ENCODE peak calls at places on chromosomes 3 and 15, in four cellular contexts. One of them, this sample, is unnamed.

GRCh38 chr3:121175083-121175482 is 267.1 kb downstream of the STXBP5L start:
- DNase-seq in epithelial cell of esophagus: no peak
- DNase-seq in stimulated activated CD4-positive, alpha-beta T cell treated with anti-CD3 and anti-CD28 coated beads, Interleukin-1b, Interleukin-23, amount 100 ng/mL, for 4 hours: no peak
- DNase-seq in cardiac fibroblast: no peak
- DNase-seq in this sample: no peak

GRCh38 chr15:84057714-84058331 is 177.8 kb upstream of the GOLGA6L4 start:
- DNase-seq in epithelial cell of esophagus: peak
- DNase-seq in stimulated activated CD4-positive, alpha-beta T cell treated with anti-CD3 and anti-CD28 coated beads, Interleukin-1b, Interleukin-23, amount 100 ng/mL, for 4 hours: no peak
- DNase-seq in cardiac fibroblast: peak
- DNase-seq in this sample: no peak

GRCh38 chr15:69159805-69160140 is 662 bp upstream of the GLCE start:
- DNase-seq in epithelial cell of esophagus: no peak
- DNase-seq in stimulated activated CD4-positive, alpha-beta T cell treated with anti-CD3 and anti-CD28 coated beads, Interleukin-1b, Interleukin-23, amount 100 ng/mL, for 4 hours: no peak
- DNase-seq in cardiac fibroblast: no peak
- DNase-seq in this sample: no peak

GRCh38 chr3:42712716-42713372 is 10.2 kb upstream of the HHATL start:
- DNase-seq in epithelial cell of esophagus: no peak
- DNase-seq in stimulated activated CD4-positive, alpha-beta T cell treated with anti-CD3 and anti-CD28 coated beads, Interleukin-1b, Interleukin-23, amount 100 ng/mL, for 4 hours: no peak
- DNase-seq in cardiac fibroblast: no peak
- DNase-seq in this sample: no peak

GRCh38 chr3:111227216-111227615 is 155.6 kb downstream of the NECTIN3 start:
- DNase-seq in epithelial cell of esophagus: peak
- DNase-seq in stimulated activated CD4-positive, alpha-beta T cell treated with anti-CD3 and anti-CD28 coated beads, Interleukin-1b, Interleukin-23, amount 100 ng/mL, for 4 hours: no peak
- DNase-seq in cardiac fibroblast: peak
- DNase-seq in this sample: no peak

GRCh38 chr3:186790261-186790981 is 7.0 kb downstream of the EIF4A2 start:
- DNase-seq in epithelial cell of esophagus: peak
- DNase-seq in stimulated activated CD4-positive, alpha-beta T cell treated with anti-CD3 and anti-CD28 coated beads, Interleukin-1b, Interleukin-23, amount 100 ng/mL, for 4 hours: peak
- DNase-seq in cardiac fibroblast: peak
- DNase-seq in this sample: no peak

GRCh38 chr15:76339302-76340197 is 3.0 kb downstream of the ISL2 start:
- DNase-seq in epithelial cell of esophagus: no peak
- DNase-seq in stimulated activated CD4-positive, alpha-beta T cell treated with anti-CD3 and anti-CD28 coated beads, Interleukin-1b, Interleukin-23, amount 100 ng/mL, for 4 hours: no peak
- DNase-seq in cardiac fibroblast: peak
- DNase-seq in this sample: no peak

GRCh38 chr3:63141-63845 is 133.3 kb upstream of the CHL1 start:
- DNase-seq in epithelial cell of esophagus: peak
- DNase-seq in stimulated activated CD4-positive, alpha-beta T cell treated with anti-CD3 and anti-CD28 coated beads, Interleukin-1b, Interleukin-23, amount 100 ng/mL, for 4 hours: no peak
- DNase-seq in cardiac fibroblast: no peak
- DNase-seq in this sample: no peak

GRCh38 chr3:116757310-116757709 is 47.7 kb downstream of the TUSC7 start:
- DNase-seq in epithelial cell of esophagus: no peak
- DNase-seq in stimulated activated CD4-positive, alpha-beta T cell treated with anti-CD3 and anti-CD28 coated beads, Interleukin-1b, Interleukin-23, amount 100 ng/mL, for 4 hours: no peak
- DNase-seq in cardiac fibroblast: no peak
- DNase-seq in this sample: no peak

GRCh38 chr3:71723452-71724170 is 1.6 kb downstream of the EIF4E3 start:
- DNase-seq in epithelial cell of esophagus: no peak
- DNase-seq in stimulated activated CD4-positive, alpha-beta T cell treated with anti-CD3 and anti-CD28 coated beads, Interleukin-1b, Interleukin-23, amount 100 ng/mL, for 4 hours: no peak
- DNase-seq in cardiac fibroblast: no peak
- DNase-seq in this sample: no peak

GRCh38 chr3:33063651-33064051 is 33.3 kb downstream of the GLB1 start:
- DNase-seq in epithelial cell of esophagus: no peak
- DNase-seq in stimulated activated CD4-positive, alpha-beta T cell treated with anti-CD3 and anti-CD28 coated beads, Interleukin-1b, Interleukin-23, amount 100 ng/mL, for 4 hours: peak
- DNase-seq in cardiac fibroblast: peak
- DNase-seq in this sample: no peak

GRCh38 chr3:87260270-87260669 is 16.1 kb downstream of the POU1F1 start:
- DNase-seq in epithelial cell of esophagus: peak
- DNase-seq in stimulated activated CD4-positive, alpha-beta T cell treated with anti-CD3 and anti-CD28 coated beads, Interleukin-1b, Interleukin-23, amount 100 ng/mL, for 4 hours: peak
- DNase-seq in cardiac fibroblast: peak
- DNase-seq in this sample: no peak

GRCh38 chr15:80436511-80437307 is 32.5 kb downstream of the ARNT2 start:
- DNase-seq in epithelial cell of esophagus: peak
- DNase-seq in stimulated activated CD4-positive, alpha-beta T cell treated with anti-CD3 and anti-CD28 coated beads, Interleukin-1b, Interleukin-23, amount 100 ng/mL, for 4 hours: no peak
- DNase-seq in cardiac fibroblast: peak
- DNase-seq in this sample: no peak

GRCh38 chr15:77123854-77124253 is 52.9 kb upstream of the TSPAN3 start:
- DNase-seq in epithelial cell of esophagus: no peak
- DNase-seq in stimulated activated CD4-positive, alpha-beta T cell treated with anti-CD3 and anti-CD28 coated beads, Interleukin-1b, Interleukin-23, amount 100 ng/mL, for 4 hours: no peak
- DNase-seq in cardiac fibroblast: no peak
- DNase-seq in this sample: no peak

GRCh38 chr3:111989061-111989678 is 9.6 kb upstream of the TAGLN3 start:
- DNase-seq in epithelial cell of esophagus: peak
- DNase-seq in stimulated activated CD4-positive, alpha-beta T cell treated with anti-CD3 and anti-CD28 coated beads, Interleukin-1b, Interleukin-23, amount 100 ng/mL, for 4 hours: no peak
- DNase-seq in cardiac fibroblast: peak
- DNase-seq in this sample: peak

GRCh38 chr3:10992017-10992945 is at the start of gene SLC6A1:
- DNase-seq in epithelial cell of esophagus: no peak
- DNase-seq in stimulated activated CD4-positive, alpha-beta T cell treated with anti-CD3 and anti-CD28 coated beads, Interleukin-1b, Interleukin-23, amount 100 ng/mL, for 4 hours: no peak
- DNase-seq in cardiac fibroblast: no peak
- DNase-seq in this sample: no peak

GRCh38 chr15:27025411-27026051 is 54.5 kb downstream of the GABRG3 start:
- DNase-seq in epithelial cell of esophagus: no peak
- DNase-seq in stimulated activated CD4-positive, alpha-beta T cell treated with anti-CD3 and anti-CD28 coated beads, Interleukin-1b, Interleukin-23, amount 100 ng/mL, for 4 hours: no peak
- DNase-seq in cardiac fibroblast: no peak
- DNase-seq in this sample: no peak

GRCh38 chr3:52792413-52792812 is 2.2 kb upstream of the ITIH3 start:
- DNase-seq in epithelial cell of esophagus: no peak
- DNase-seq in stimulated activated CD4-positive, alpha-beta T cell treated with anti-CD3 and anti-CD28 coated beads, Interleukin-1b, Interleukin-23, amount 100 ng/mL, for 4 hours: no peak
- DNase-seq in cardiac fibroblast: no peak
- DNase-seq in this sample: no peak

This sample was measured in NCI-H1930.